ENCODE peak calls at places on chromosomes 16 and 17, in five cellular contexts. E is glutamatergic neuron, Q is omental fat pad, C is progenitor cell of endocrine pancreas, T is lung. Z is an unnamed sample.

GRCh38 chr17:5582177-5582885 is 2.0 kb downstream of the NLRP1 start:
- DNase-seq in E (no peak), Q (no peak), C (no peak), T (no peak), Z (no peak)

GRCh38 chr16:89155184-89155679 is 16.3 kb upstream of the CDH15 start:
- DNase-seq in E (no peak), Q (no peak), C (no peak), T (peak), Z (no peak)

GRCh38 chr16:48628359-48628985 is 18.5 kb upstream of the N4BP1 start:
- DNase-seq in E (no peak), Q (no peak), C (no peak), T (no peak), Z (no peak)

GRCh38 chr17:61770043-61770442 is 93.3 kb downstream of the BRIP1 start:
- DNase-seq in E (no peak), Q (no peak), C (no peak), T (no peak), Z (no peak)

GRCh38 chr17:51805765-51806164 is 352.7 kb downstream of the CA10 start:
- DNase-seq in E (no peak), Q (no peak), C (no peak), T (no peak), Z (no peak)

GRCh38 chr17:45123930-45124796 is 8.2 kb downstream of the PLCD3 start:
- DNase-seq in E (no peak), Q (peak), C (no peak), T (peak), Z (peak)

GRCh38 chr17:37107406-37108083 is 158.8 kb downstream of the AATF start:
- DNase-seq in E (no peak), Q (no peak), C (no peak), T (peak), Z (no peak)

GRCh38 chr16:77993586-77993985 is 28.8 kb upstream of the CLEC3A start:
- DNase-seq in E (no peak), Q (no peak), C (no peak), T (no peak), Z (no peak)

GRCh38 chr16:81707411-81708321 is 71.4 kb upstream of the PLCG2 start:
- DNase-seq in E (no peak), Q (no peak), C (no peak), T (no peak), Z (peak)

GRCh38 chr17:27259356-27259755 is 34.6 kb upstream of the WSB1 start:
- DNase-seq in E (no peak), Q (no peak), C (no peak), T (no peak), Z (no peak)

GRCh38 chr17:21279582-21279981 is 4.9 kb upstream of the MAP2K3 start:
- DNase-seq in E (no peak), Q (no peak), C (no peak), T (no peak), Z (no peak)

GRCh38 chr16:8848231-8848938 is 20.4 kb downstream of the CARHSP1 start:
- DNase-seq in E (no peak), Q (no peak), C (no peak), T (no peak), Z (no peak)

GRCh38 chr17:68909066-68909465 is 46.1 kb downstream of the ABCA8 start:
- DNase-seq in E (no peak), Q (no peak), C (no peak), T (peak), Z (peak)

GRCh38 chr17:229130-229944 is 47.9 kb upstream of the DOC2B start:
- DNase-seq in E (no peak), Q (no peak), C (no peak), T (no peak), Z (no peak)

GRCh38 chr16:2842340-2843000 is 12.4 kb downstream of the ZG16B start:
- DNase-seq in E (no peak), Q (no peak), C (no peak), T (peak), Z (no peak)

GRCh38 chr16:52470601-52471000 is 76.3 kb downstream of the TOX3 start:
- DNase-seq in E (no peak), Q (no peak), C (no peak), T (no peak), Z (no peak)

GRCh38 chr17:37191219-37191618 is 184.6 kb upstream of the C17orf78 start:
- DNase-seq in E (no peak), Q (no peak), C (no peak), T (no peak), Z (peak)

GRCh38 chr17:18009609-18010420 is 29.2 kb downstream of the ATPAF2 start:
- DNase-seq in E (no peak), Q (no peak), C (no peak), T (no peak), Z (no peak)

GRCh38 chr16:49776085-49776501 is 79.8 kb downstream of the ZNF423 start:
- DNase-seq in E (peak), Q (no peak), C (no peak), T (no peak), Z (no peak)

GRCh38 chr17:38469875-38470274 is 41.6 kb downstream of the ARHGAP23 start:
- DNase-seq in E (no peak), Q (peak), C (no peak), T (no peak), Z (no peak)

GRCh38 chr17:68103148-68103547 is 67.6 kb downstream of the KPNA2 start:
- DNase-seq in E (no peak), Q (no peak), C (no peak), T (no peak), Z (no peak)

GRCh38 chr17:70208080-70208794 is 38.9 kb downstream of the KCNJ2 start:
- DNase-seq in E (no peak), Q (no peak), C (no peak), T (no peak), Z (no peak)

GRCh38 chr16:84884311-84885023 is 64.7 kb downstream of the CRISPLD2 start:
- DNase-seq in E (peak), Q (no peak), C (no peak), T (no peak), Z (peak)

GRCh38 chr17:6456914-6457687 is 12.8 kb downstream of the PIMREG start:
- DNase-seq in E (no peak), Q (no peak), C (no peak), T (no peak), Z (peak)

GRCh38 chr17:77523562-77523961 is 382.8 kb downstream of the SEC14L1 start:
- DNase-seq in E (no peak), Q (no peak), C (no peak), T (no peak), Z (no peak)

GRCh38 chr17:36899250-36900129 is 37.8 kb upstream of the LHX1 start:
- DNase-seq in E (no peak), Q (no peak), C (no peak), T (no peak), Z (no peak)

GRCh38 chr17:61333151-61333550 is 66.5 kb upstream of the TBX2 start:
- DNase-seq in E (no peak), Q (no peak), C (no peak), T (no peak), Z (no peak)

GRCh38 chr17:40031706-40032105 is 16.5 kb downstream of the CSF3 start:
- DNase-seq in E (no peak), Q (no peak), C (no peak), T (no peak), Z (no peak)

GRCh38 chr16:31402687-31403086 is 9.6 kb downstream of the ITGAD start:
- DNase-seq in E (no peak), Q (no peak), C (no peak), T (no peak), Z (peak)

GRCh38 chr17:58331815-58332719 is 3.5 kb upstream of the TSPOAP1 start:
- DNase-seq in E (peak), Q (no peak), C (no peak), T (peak), Z (no peak)

GRCh38 chr16:58393138-58393504 is 850 bp downstream of the GINS3 start:
- DNase-seq in E (no peak), Q (no peak), C (no peak), T (no peak), Z (no peak)

GRCh38 chr17:40345161-40346034 is 19.1 kb downstream of the GJD3 start:
- DNase-seq in E (peak), Q (no peak), C (peak), T (peak), Z (peak)

GRCh38 chr17:73340093-73340596 is 28.3 kb upstream of the CDC42EP4 start:
- DNase-seq in E (no peak), Q (peak), C (no peak), T (peak), Z (peak)

GRCh38 chr17:53538129-53538617 is 284.6 kb upstream of the KIF2B start:
- DNase-seq in E (no peak), Q (no peak), C (no peak), T (no peak), Z (no peak)

GRCh38 chr17:6492892-6493674 is 48.8 kb downstream of the PIMREG start:
- DNase-seq in E (no peak), Q (no peak), C (no peak), T (no peak), Z (no peak)

GRCh38 chr17:2068589-2069051 is 13.7 kb downstream of the HIC1 start:
- DNase-seq in E (peak), Q (no peak), C (no peak), T (no peak), Z (peak)

GRCh38 chr16:69057400-69058378 is 47.8 kb upstream of the HAS3 start:
- DNase-seq in E (no peak), Q (peak), C (no peak), T (no peak), Z (peak)

GRCh38 chr16:72951916-72952315 is 96.0 kb downstream of the ZFHX3 start:
- DNase-seq in E (no peak), Q (no peak), C (no peak), T (no peak), Z (no peak)

GRCh38 chr17:35161281-35161761 is 13.7 kb downstream of the UNC45B start:
- DNase-seq in E (no peak), Q (no peak), C (no peak), T (no peak), Z (no peak)

GRCh38 chr16:6360641-6361040 is 972.0 kb upstream of the RBFOX1 start:
- DNase-seq in E (no peak), Q (no peak), C (no peak), T (no peak), Z (no peak)
- TF ChIP-seq CTCF in E (peak), Q (no peak), C (peak), T (no peak), Z (no peak)

GRCh38 chr17:7825206-7825980 is 8.6 kb upstream of the KDM6B start:
- DNase-seq in E (no peak), Q (no peak), C (no peak), T (no peak), Z (peak)
- TF ChIP-seq CTCF in E (no peak), Q (no peak), C (no peak), T (no peak), Z (peak)

GRCh38 chr17:48014603-48015037 is 23.0 kb downstream of the COPZ2 start:
- DNase-seq in E (no peak), Q (no peak), C (no peak), T (no peak), Z (no peak)

GRCh38 chr17:48013876-48014602 is 23.6 kb downstream of the COPZ2 start:
- DNase-seq in E (no peak), Q (no peak), C (no peak), T (no peak), Z (no peak)

GRCh38 chr17:48010193-48010592 is 27.4 kb downstream of the COPZ2 start:
- DNase-seq in E (no peak), Q (no peak), C (no peak), T (no peak), Z (no peak)

GRCh38 chr17:48011405-48012150 is 26.0 kb downstream of the COPZ2 start:
- DNase-seq in E (peak), Q (no peak), C (no peak), T (no peak), Z (peak)

GRCh38 chr17:48012151-48012520 is 25.5 kb downstream of the COPZ2 start:
- DNase-seq in E (peak), Q (no peak), C (no peak), T (no peak), Z (peak)
- TF ChIP-seq CTCF in E (no peak), Q (no peak), C (no peak), T (no peak), Z (no peak)

DNA sequence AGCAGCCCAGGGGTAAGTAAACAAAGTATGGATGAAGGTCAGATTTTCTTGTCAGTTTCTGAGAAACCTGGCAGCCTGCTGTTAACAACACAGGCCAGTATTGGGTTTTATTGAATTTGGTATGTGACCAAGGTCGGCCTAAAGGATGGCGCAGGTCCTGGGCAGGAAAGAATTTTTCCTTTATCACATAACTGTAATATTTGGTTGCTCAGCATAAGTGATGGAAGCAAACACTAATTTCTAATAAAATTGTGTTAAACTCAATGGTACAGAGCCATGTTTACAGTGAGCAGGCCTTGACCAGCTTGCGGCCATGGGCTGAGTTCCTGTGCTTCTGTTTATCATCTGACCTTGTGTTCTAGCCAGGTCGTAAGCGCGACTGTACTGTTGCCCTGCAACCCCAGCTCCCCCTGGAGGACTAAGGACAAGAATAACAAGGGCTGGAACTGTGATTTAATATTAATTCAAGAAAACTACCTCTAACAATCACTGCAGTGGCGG is 10.5 kb downstream of the POLDIP2 start:
- DNase-seq in E (no peak), Q (no peak), C (no peak), T (no peak), Z (no peak)
- TF ChIP-seq CTCF in E (no peak), Q (no peak), C (peak), T (no peak), Z (peak)